ENCODE peak calls at places on chromosomes 1 and 21, in eight cellular contexts. E is prostate gland, L is stomach, Z is GM12891, T is H1, F is sigmoid colon, D is transverse colon, I is HCT116. X is an unnamed sample.

GRCh38 chr1:119298687-119299086 is 69.9 kb upstream of the HAO2 start:
- DNase-seq in E (no peak), L (no peak), Z (no peak), T (no peak), F (no peak), D (no peak), I (no peak), X (no peak)

GRCh38 chr1:202251424-202252256 is 58.0 kb downstream of the LGR6 start:
- DNase-seq in E (no peak), L (no peak), Z (no peak), T (no peak), F (peak; percentile 40), D (no peak), I (no peak), X (peak; percentile 46)

GRCh38 chr1:221101792-221102191 is 222.5 kb downstream of the HLX start:
- DNase-seq in E (no peak), L (no peak), Z (no peak), T (no peak), F (no peak), D (no peak), I (no peak), X (no peak)

GRCh38 chr1:173832748-173833147 is 8.1 kb upstream of the CENPL start:
- DNase-seq in E (no peak), L (no peak), Z (no peak), T (no peak), F (no peak), D (no peak), I (no peak), X (no peak)

GRCh38 chr1:150144606-150145005 is 5.1 kb upstream of the PLEKHO1 start:
- DNase-seq in E (no peak), L (no peak), Z (no peak), T (no peak), F (no peak), D (no peak), I (no peak), X (no peak)

GRCh38 chr1:93255222-93256079 is 74.9 kb downstream of the CCDC18 start:
- DNase-seq in E (no peak), L (no peak), Z (no peak), T (no peak), F (no peak), D (no peak), I (no peak), X (no peak)

GRCh38 chr1:221543529-221544120 is 198.3 kb downstream of the DUSP10 start:
- DNase-seq in E (no peak), L (no peak), Z (no peak), T (no peak), F (no peak), D (no peak), I (peak; percentile 2), X (no peak)

GRCh38 chr1:48730164-48730864 is 46.4 kb downstream of the BEND5 start:
- DNase-seq in E (no peak), L (no peak), Z (no peak), T (no peak), F (no peak), D (no peak), I (no peak), X (no peak)

GRCh38 chr1:48743480-48743879 is 33.2 kb downstream of the BEND5 start:
- DNase-seq in E (no peak), L (no peak), Z (no peak), T (no peak), F (no peak), D (no peak), I (no peak), X (no peak)

GRCh38 chr1:54081306-54082270 is 28.2 kb downstream of the TCEANC2 start:
- DNase-seq in E (peak; percentile 80), L (peak; percentile 79), Z (peak; percentile 32), T (peak; percentile 85), F (peak; percentile 69), D (peak; percentile 84), I (peak; percentile 63), X (peak; percentile 84)

GRCh38 chr1:56803561-56804156 is 15.5 kb downstream of the FYB2 start:
- DNase-seq in E (peak; percentile 17), L (peak; percentile 61), Z (no peak), T (no peak), F (no peak), D (peak; percentile 56), I (peak; percentile 46), X (no peak)

GRCh38 chr1:186985889-186986491 is 157.2 kb downstream of the PLA2G4A start:
- DNase-seq in E (peak; percentile 16), L (no peak), Z (peak; percentile 10), T (no peak), F (no peak), D (no peak), I (peak; percentile 38), X (no peak)

GRCh38 chr1:231694081-231694443 is 67.5 kb downstream of the DISC1 start:
- DNase-seq in E (no peak), L (no peak), Z (no peak), T (no peak), F (peak; percentile 67), D (no peak), I (no peak), X (no peak)

GRCh38 chr1:196078691-196079090 is 529.5 kb downstream of the KCNT2 start:
- DNase-seq in E (no peak), L (no peak), Z (no peak), T (no peak), F (no peak), D (no peak), I (no peak), X (no peak)

GRCh38 chr1:217660353-217661062 is 29.4 kb downstream of the SPATA17 start:
- DNase-seq in E (no peak), L (no peak), Z (no peak), T (no peak), F (no peak), D (no peak), I (peak; percentile 62), X (no peak)

GRCh38 chr1:104665300-104665699 is 915.6 kb downstream of the AMY1C start:
- DNase-seq in E (no peak), L (no peak), Z (no peak), T (no peak), F (no peak), D (no peak), I (no peak), X (no peak)

GRCh38 chr1:55650449-55650848 is 435.3 kb upstream of the USP24 start:
- DNase-seq in E (no peak), L (no peak), Z (no peak), T (no peak), F (no peak), D (no peak), I (no peak), X (no peak)
- TF ChIP-seq POLR2A in E (no peak), L (no peak), Z (no peak), T (no peak), F (no peak), D (no peak), I (no peak), X (no peak)

GRCh38 chr1:236039736-236040670 is 24.9 kb downstream of the NID1 start:
- DNase-seq in E (no peak), L (no peak), Z (no peak), T (no peak), F (peak; percentile 88), D (no peak), I (no peak), X (no peak)
- TF ChIP-seq POLR2AphosphoS5 in E (peak; percentile 14), L (peak; percentile 65), Z (no peak), T (no peak), F (peak; percentile 44), D (peak; percentile 43), I (no peak), X (no peak)

GRCh38 chr1:94992161-94992560 is 65.3 kb upstream of the CNN3 start:
- DNase-seq in E (no peak), L (no peak), Z (no peak), T (no peak), F (no peak), D (no peak), I (no peak), X (no peak)
- TF ChIP-seq POLR2A in E (no peak), L (no peak), Z (no peak), T (no peak), F (no peak), D (no peak), I (no peak), X (no peak)

GRCh38 chr21:41767606-41768370 is 936 bp upstream of the RIPK4 start:
- DNase-seq in E (no peak), L (no peak), Z (no peak), T (no peak), F (peak; percentile 33), D (no peak), I (no peak), X (no peak)
- TF ChIP-seq POLR2AphosphoS5 in E (no peak), L (no peak), Z (no peak), T (no peak), F (no peak), D (peak; percentile 70), I (no peak), X (no peak)

GRCh38 chr1:116477428-116477827 is 93.4 kb downstream of the CD58 start:
- DNase-seq in E (no peak), L (no peak), Z (no peak), T (no peak), F (no peak), D (no peak), I (no peak), X (no peak)
- TF ChIP-seq POLR2A in E (no peak), L (no peak), Z (no peak), T (no peak), F (no peak), D (no peak), I (no peak), X (no peak)

DNA sequence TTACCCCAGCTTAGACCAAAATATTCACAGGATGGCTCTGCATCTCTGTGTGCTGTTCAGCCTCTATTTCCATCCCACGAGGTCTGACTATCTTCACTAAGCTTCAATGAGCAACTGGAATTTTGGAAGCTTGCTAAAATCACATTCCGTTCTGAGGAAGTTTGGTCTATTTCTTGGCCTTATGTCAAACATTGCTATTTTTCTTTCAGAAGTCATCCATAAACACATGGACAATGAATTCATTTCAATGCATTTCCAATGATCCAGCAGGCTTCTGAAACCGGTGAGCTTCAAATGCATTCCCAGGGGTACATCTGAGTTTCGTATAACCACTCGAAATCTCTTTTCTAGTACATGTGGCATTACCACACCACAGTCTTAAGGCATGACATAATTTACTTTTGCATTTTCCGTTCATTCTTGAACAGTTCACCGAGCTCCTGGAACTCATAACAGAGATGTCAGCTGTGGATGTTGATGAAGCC is 294.1 kb upstream of the KAZN start:
- DNase-seq in E (no peak), L (no peak), Z (no peak), T (no peak), F (peak; percentile 68), D (no peak), I (no peak), X (no peak)
- TF ChIP-seq POLR2AphosphoS5 in E (no peak), L (peak; percentile 8), Z (no peak), T (no peak), F (peak; percentile 65), D (peak; percentile 46), I (no peak), X (no peak)

DNA sequence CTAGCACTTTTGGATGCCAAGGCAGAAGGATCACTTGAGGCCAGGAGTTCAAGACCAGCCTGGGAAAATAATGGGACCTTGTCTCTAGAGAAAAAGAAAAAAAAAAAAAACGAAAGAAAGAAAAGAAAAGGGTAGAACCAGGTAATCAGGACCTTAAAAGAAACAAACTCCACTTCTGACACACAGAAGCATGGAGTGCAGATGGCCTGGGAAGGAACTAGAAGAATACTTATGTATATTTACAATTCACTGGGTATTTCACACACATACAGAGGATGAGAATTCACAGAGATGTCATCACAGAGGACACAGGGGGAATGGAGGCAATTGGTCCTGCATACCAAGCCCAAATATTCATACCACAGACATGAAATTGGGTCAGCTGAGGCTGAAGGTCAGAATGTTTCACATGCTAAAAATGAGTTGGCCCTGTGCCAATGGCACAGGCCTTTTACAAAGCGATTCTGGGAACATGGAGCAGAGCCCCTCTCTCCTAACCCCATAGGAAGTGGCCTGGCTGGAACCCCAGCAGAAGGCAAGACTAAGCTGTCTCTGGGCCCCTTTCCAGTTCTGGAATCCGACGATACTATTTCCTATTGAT is 4.4 kb downstream of the B4GALT3 start:
- DNase-seq in E (no peak), L (no peak), Z (no peak), T (no peak), F (no peak), D (no peak), I (no peak), X (no peak)
- TF ChIP-seq POLR2A in E (no peak), L (no peak), Z (no peak), T (no peak), F (no peak), D (no peak), I (no peak), X (no peak)

X was measured in spleen.